ENCODE peak calls at places on chromosomes 4 and X, in ten cellular contexts. Q is NCI-H524; G is AG09319; V is prostate gland; A is ELF-1; P is kidney tubule cell; N is GM12865; J is mesendoderm; K is iPS DF 6.9; D is activated CD8-positive, alpha-beta T cell treated with anti-CD3 and anti-CD28 coated beads, Interleukin-2, amount 10 ng/mL, durations not matched to agents 7 days and 5 days. S is an unnamed sample.

GRCh38 chr4:99087887-99088484 is 602 bp downstream of the ADH5 start:
- DNase-seq in Q (peak; percentile 24), V (peak; percentile 79), D (peak; percentile 41), K (no peak), A (peak; percentile 50), G (peak; percentile 85), J (peak; percentile 76), P (peak; percentile 59), N (peak; percentile 44), S (no peak)

GRCh38 chr4:160825644-160826338 is 1338.0 kb downstream of the FSTL5 start:
- DNase-seq in G (no peak), V (no peak), A (no peak), D (no peak), Q (no peak), K (no peak), J (no peak), N (peak; percentile 0), P (no peak), S (no peak)

GRCh38 chr4:72604324-72604723 is 35.3 kb upstream of the ADAMTS3 start:
- DNase-seq in J (no peak), K (no peak), A (no peak), Q (no peak), D (no peak), V (no peak), N (no peak), P (no peak), G (no peak), S (no peak)

GRCh38 chr4:8385611-8386010 is 54.9 kb downstream of the ACOX3 start:
- DNase-seq in D (no peak), A (no peak), P (no peak), Q (no peak), K (no peak), J (no peak), N (no peak), G (no peak), V (no peak), S (no peak)

GRCh38 chr4:185878633-185879032 is 66.6 kb upstream of the SORBS2 start:
- DNase-seq in V (no peak), K (no peak), J (no peak), A (no peak), P (no peak), D (no peak), Q (no peak), N (no peak), G (no peak), S (no peak)

GRCh38 chr4:133720001-133720400 is 481.6 kb downstream of the PABPC4L start:
- DNase-seq in K (no peak), N (no peak), V (no peak), D (no peak), G (no peak), J (no peak), P (no peak), Q (no peak), A (no peak), S (no peak)

GRCh38 chr4:83268491-83268890 is 16.1 kb downstream of the COQ2 start:
- DNase-seq in G (no peak), V (no peak), D (no peak), P (no peak), K (no peak), J (no peak), Q (no peak), A (no peak), N (no peak), S (no peak)

GRCh38 chrX:43514820-43515219 is 141.3 kb upstream of the MAOA start:
- DNase-seq in D (no peak), V (no peak), A (no peak), J (no peak), P (no peak), N (no peak), Q (no peak), K (no peak), G (no peak), S (no peak)

GRCh38 chr4:81343536-81343935 is 128.2 kb downstream of the RASGEF1B start:
- DNase-seq in J (no peak), P (no peak), K (no peak), V (no peak), D (no peak), A (no peak), G (no peak), Q (no peak), N (no peak), S (no peak)

GRCh38 chr4:67746797-67747495 is 7.2 kb downstream of the GNRHR start:
- DNase-seq in G (no peak), A (peak; percentile 6), Q (peak; percentile 34), D (no peak), J (peak; percentile 40), K (no peak), V (no peak), P (peak; percentile 45), N (peak; percentile 53), S (no peak)

GRCh38 chrX:148885203-148885602 is 384.8 kb downstream of the AFF2 start:
- DNase-seq in G (no peak), A (peak; percentile 20), Q (no peak), K (no peak), P (no peak), J (peak; percentile 8), D (no peak), V (no peak), N (no peak), S (no peak)

GRCh38 chr4:88003261-88003660 is 4.2 kb upstream of the PKD2 start:
- DNase-seq in D (no peak), P (no peak), V (no peak), Q (no peak), K (no peak), J (peak; percentile 35), A (no peak), G (no peak), N (no peak), S (no peak)

GRCh38 chr4:2617955-2618354 is 81.5 kb downstream of the FAM193A start:
- DNase-seq in Q (no peak), P (no peak), K (no peak), N (no peak), G (no peak), V (no peak), J (no peak), D (no peak), A (no peak), S (no peak)

S was measured in CD4-positive, alpha-beta T cell.